ENCODE peak calls at places on chromosomes 7 and 10, in six cellular contexts. F, Q, R, X, O and S are unnamed samples.

GRCh38 chr7:36277247-36277542 is 112.5 kb upstream of the ANLN start:
- DNase-seq in F (no peak), Q (no peak), R (no peak), X (no peak), O (no peak), S (no peak)

GRCh38 chr7:146405737-146406136 is 289.1 kb downstream of the CNTNAP2 start:
- DNase-seq in F (no peak), Q (no peak), R (no peak), X (no peak), O (no peak), S (no peak)

GRCh38 chr10:46245381-46245900 is 41.4 kb upstream of the ANTXRL start:
- DNase-seq in F (no peak), Q (no peak), R (no peak), X (no peak), O (no peak), S (no peak)

GRCh38 chr7:43328785-43329380 is 216.4 kb downstream of the HECW1 start:
- DNase-seq in F (no peak), Q (no peak), R (no peak), X (no peak), O (no peak), S (no peak)

GRCh38 chr7:55533050-55533728 is 39.1 kb downstream of the VOPP1 start:
- DNase-seq in F (no peak), Q (peak; percentile 86), R (peak; percentile 84), X (no peak), O (no peak), S (peak; percentile 49)

GRCh38 chr7:100682228-100682741 is 8.7 kb downstream of the GNB2 start:
- DNase-seq in F (no peak), Q (peak; percentile 45), R (no peak), X (no peak), O (peak; percentile 35), S (no peak)

GRCh38 chr7:105653441-105654005 is 72.2 kb upstream of the EFCAB10 start:
- DNase-seq in F (no peak), Q (no peak), R (no peak), X (no peak), O (no peak), S (no peak)

GRCh38 chr7:116407165-116407564 is 92.4 kb upstream of the CAV2 start:
- DNase-seq in F (no peak), Q (peak; percentile 23), R (no peak), X (no peak), O (no peak), S (no peak)

GRCh38 chr7:139105037-139105382 is 4.5 kb downstream of the ZC3HAV1 start:
- DNase-seq in F (no peak), Q (no peak), R (no peak), X (no peak), O (no peak), S (no peak)

GRCh38 chr7:33671521-33672262 is 233.6 kb upstream of the BMPER start:
- DNase-seq in F (no peak), Q (no peak), R (no peak), X (no peak), O (no peak), S (peak; percentile 29)

GRCh38 chr10:69215405-69216176 is 4.5 kb upstream of the HKDC1 start:
- DNase-seq in F (no peak), Q (no peak), R (no peak), X (no peak), O (no peak), S (no peak)

GRCh38 chr10:93678805-93679587 is 23.4 kb downstream of the FRA10AC1 start:
- DNase-seq in F (no peak), Q (no peak), R (no peak), X (no peak), O (no peak), S (no peak)

GRCh38 chr10:93678386-93678785 is 24.0 kb downstream of the FRA10AC1 start:
- DNase-seq in F (no peak), Q (no peak), R (no peak), X (no peak), O (no peak), S (no peak)

DNA sequence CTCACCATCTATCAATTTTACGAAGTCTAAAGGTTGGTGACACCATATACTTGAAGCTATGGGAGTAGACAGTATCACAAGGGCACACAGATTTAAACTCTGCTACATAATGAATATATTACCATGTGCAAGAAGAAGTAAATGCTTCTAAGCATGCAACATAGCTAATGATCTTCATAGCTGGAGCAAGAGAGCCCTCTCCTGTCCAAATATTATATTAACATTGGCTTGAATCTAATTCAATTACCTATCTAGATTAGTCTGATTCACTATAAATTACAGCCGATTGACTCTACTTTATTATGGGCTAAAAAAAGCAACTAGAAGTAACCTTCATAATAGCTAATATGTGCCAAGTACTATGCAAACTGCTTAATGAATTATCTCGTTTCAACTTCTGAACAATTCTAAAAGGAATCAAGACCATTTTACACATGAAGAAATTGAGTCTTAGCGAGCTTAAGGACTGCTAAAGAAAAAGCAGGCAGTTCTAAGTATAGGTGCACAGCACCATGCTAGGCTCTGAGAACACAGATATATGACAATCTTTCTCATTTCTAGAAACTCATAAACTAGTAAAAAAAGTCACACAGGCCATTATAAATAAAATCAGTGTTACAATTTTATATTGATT is 21.9 kb downstream of the FRA10AC1 start:
- DNase-seq in F (no peak), Q (peak; percentile 37), R (no peak), X (peak; percentile 4), O (no peak), S (peak; percentile 24)
- TF ChIP-seq CTCF in F (peak; percentile 53), Q (peak; percentile 57), R (peak; percentile 75), X (peak; percentile 34), O (no peak), S (peak; percentile 49)

DNA sequence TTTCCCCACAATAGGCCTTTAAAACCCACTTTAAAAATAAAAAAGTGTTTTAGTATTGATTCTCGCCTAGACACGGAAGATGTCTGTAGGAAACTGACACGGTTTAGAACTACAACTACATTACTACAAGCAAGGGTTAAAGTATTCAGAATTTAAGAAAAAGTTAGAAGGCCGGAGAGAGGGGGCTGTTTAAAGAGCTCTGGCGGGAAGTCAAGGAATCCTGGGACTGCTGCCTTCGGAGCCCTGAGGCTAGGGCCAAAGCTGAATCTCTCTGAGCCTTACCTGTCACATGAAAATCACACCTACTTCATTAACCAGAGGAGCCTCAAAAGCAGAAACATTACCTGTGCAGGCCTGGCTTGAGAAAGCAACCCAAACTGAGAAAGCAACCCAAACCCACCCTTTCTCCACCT is 11.9 kb upstream of the DLX6 start:
- DNase-seq in F (no peak), Q (no peak), R (no peak), X (no peak), O (no peak), S (no peak)
- H3K4me3 ChIP-seq in F (no peak overlapping the region), Q (no peak overlapping the region), R (no peak overlapping the region), X (no peak overlapping the region), O (no peak overlapping the region), S (no peak overlapping the region)

DNA sequence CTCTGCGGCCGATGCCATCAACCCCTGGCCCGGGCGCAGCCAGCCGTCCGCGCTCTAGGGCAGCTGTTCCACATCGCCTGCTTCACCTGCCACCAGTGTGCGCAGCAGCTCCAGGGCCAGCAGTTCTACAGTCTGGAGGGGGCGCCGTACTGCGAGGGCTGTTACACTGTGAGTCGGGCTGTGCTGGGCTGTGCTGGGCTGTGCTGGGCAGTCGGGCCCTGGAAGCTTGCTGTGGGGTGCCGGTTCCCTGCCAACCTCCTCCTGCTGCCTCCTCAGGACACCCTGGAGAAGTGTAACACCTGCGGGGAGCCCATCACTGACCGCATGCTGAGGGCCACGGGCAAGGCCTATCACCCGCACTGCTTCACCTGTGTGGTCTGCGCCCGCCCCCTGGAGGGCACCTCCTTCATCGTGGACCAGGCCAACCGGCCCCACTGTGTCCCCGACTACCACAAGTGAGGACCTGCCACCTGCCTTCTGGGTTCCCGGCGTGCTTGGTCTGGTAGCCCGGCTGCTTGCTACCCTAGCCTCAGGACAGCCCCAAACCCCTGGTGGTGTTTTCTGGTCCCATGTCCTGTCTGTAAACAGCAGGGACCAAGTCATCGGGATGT is 7.5 kb downstream of the ZYX start:
- DNase-seq in F (no peak), Q (no peak), R (no peak), X (no peak), O (no peak), S (no peak)
- TF ChIP-seq CTCF in F (no peak), Q (no peak), R (no peak), X (no peak), O (no peak), S (no peak)

GRCh38 chr7:176786-177185 is 15.6 kb upstream of the FAM20C start:
- DNase-seq in F (no peak), Q (no peak), R (no peak), X (no peak), O (no peak), S (no peak)
- H3K4me3 ChIP-seq in F (no peak overlapping the region), Q (no peak overlapping the region), R (no peak overlapping the region), X (no peak overlapping the region), O (no peak overlapping the region), S (no peak overlapping the region)

DNA sequence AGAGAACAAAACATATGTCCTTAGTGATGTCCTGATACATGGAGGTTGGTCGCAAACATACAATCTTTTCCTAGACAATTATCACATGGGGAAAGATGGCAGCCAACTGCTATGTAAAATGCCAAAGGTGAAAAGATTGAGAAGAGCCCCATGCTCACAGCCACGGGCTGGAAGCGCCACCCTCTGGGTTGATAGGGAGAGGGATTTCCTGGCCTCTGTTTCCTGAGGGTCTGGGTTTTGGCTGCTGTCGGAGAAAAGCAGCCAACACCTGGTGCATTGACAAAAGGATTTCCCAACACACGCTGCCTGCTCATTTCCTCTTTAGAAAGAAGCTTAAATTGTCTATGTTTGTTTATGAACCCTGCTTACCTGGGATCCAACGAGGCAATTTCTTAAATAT is 43.8 kb downstream of the ITIH5 start:
- DNase-seq in F (no peak), Q (no peak), R (no peak), X (no peak), O (no peak), S (no peak)
- TF ChIP-seq CTCF in F (peak; percentile 49), Q (no peak), R (no peak), X (no peak), O (no peak), S (no peak)

GRCh38 chr7:134527979-134528371 is 608 bp downstream of the AKR1B10 start:
- DNase-seq in F (no peak), Q (peak; percentile 86), R (peak; percentile 56), X (peak; percentile 52), O (peak; percentile 38), S (peak; percentile 68)

GRCh38 chr7:134532155-134533089 is 5.1 kb downstream of the AKR1B10 start:
- DNase-seq in F (no peak), Q (no peak), R (peak; percentile 95), X (no peak), O (no peak), S (peak; percentile 29)

GRCh38 chr7:134528749-134529148 is 1.4 kb downstream of the AKR1B10 start:
- DNase-seq in F (no peak), Q (no peak), R (no peak), X (no peak), O (no peak), S (no peak)

GRCh38 chr7:134533288-134533771 is 6.0 kb downstream of the AKR1B10 start:
- DNase-seq in F (no peak), Q (peak; percentile 21), R (peak; percentile 95), X (no peak), O (no peak), S (peak; percentile 13)

GRCh38 chr7:134530460-134530859 is 3.1 kb downstream of the AKR1B10 start:
- DNase-seq in F (no peak), Q (no peak), R (no peak), X (no peak), O (no peak), S (no peak)
- H3K4me3 ChIP-seq in F (no peak overlapping the region), Q (no peak overlapping the region), R (peak overlapping the region; percentile 87), X (no peak overlapping the region), O (no peak overlapping the region), S (no peak overlapping the region)